ENCODE peak calls at places on chromosome 12, in ten cellular contexts. One of them, this sample, is unnamed.

GRCh38 chr12:101019667-101020066 is 190.4 kb downstream of the SLC5A8 start:
- DNase-seq in stromal cell of bone marrow: no peak
- DNase-seq in NCI-H510A treated with DMSO at 0.1 percent for 48 hours: no peak
- DNase-seq in effector memory CD4-positive, alpha-beta T cell: no peak
- DNase-seq in substantia nigra: no peak
- DNase-seq in glutamatergic neuron: no peak
- DNase-seq in cerebellar nuclear complex: no peak
- DNase-seq in body of pancreas: no peak
- DNase-seq in small intestine: no peak
- DNase-seq in left lobe of liver: no peak
- DNase-seq in this sample: no peak

GRCh38 chr12:76587428-76588178 is 28.0 kb upstream of the OSBPL8 start:
- DNase-seq in effector memory CD4-positive, alpha-beta T cell: no peak
- DNase-seq in substantia nigra: no peak
- DNase-seq in left lobe of liver: no peak
- DNase-seq in small intestine: no peak
- DNase-seq in stromal cell of bone marrow: no peak
- DNase-seq in cerebellar nuclear complex: no peak
- DNase-seq in glutamatergic neuron: no peak
- DNase-seq in NCI-H510A treated with DMSO at 0.1 percent for 48 hours: no peak
- DNase-seq in body of pancreas: no peak
- DNase-seq in this sample: peak; percentile 42

GRCh38 chr12:11981174-11981733 is 89.5 kb upstream of the BCL2L14 start:
- DNase-seq in NCI-H510A treated with DMSO at 0.1 percent for 48 hours: no peak
- DNase-seq in left lobe of liver: no peak
- DNase-seq in effector memory CD4-positive, alpha-beta T cell: peak; percentile 42
- DNase-seq in cerebellar nuclear complex: no peak
- DNase-seq in stromal cell of bone marrow: peak; percentile 45
- DNase-seq in small intestine: no peak
- DNase-seq in glutamatergic neuron: no peak
- DNase-seq in body of pancreas: no peak
- DNase-seq in substantia nigra: no peak
- DNase-seq in this sample: no peak

GRCh38 chr12:101490286-101490920 is 15.3 kb downstream of the SPIC start:
- DNase-seq in effector memory CD4-positive, alpha-beta T cell: no peak
- DNase-seq in small intestine: peak; percentile 77
- DNase-seq in substantia nigra: no peak
- DNase-seq in glutamatergic neuron: no peak
- DNase-seq in left lobe of liver: no peak
- DNase-seq in body of pancreas: peak; percentile 57
- DNase-seq in stromal cell of bone marrow: no peak
- DNase-seq in cerebellar nuclear complex: no peak
- DNase-seq in NCI-H510A treated with DMSO at 0.1 percent for 48 hours: peak; percentile 58
- DNase-seq in this sample: no peak

GRCh38 chr12:5442251-5443006 is 10.5 kb downstream of the NTF3 start:
- DNase-seq in substantia nigra: no peak
- DNase-seq in glutamatergic neuron: no peak
- DNase-seq in effector memory CD4-positive, alpha-beta T cell: no peak
- DNase-seq in cerebellar nuclear complex: no peak
- DNase-seq in left lobe of liver: no peak
- DNase-seq in stromal cell of bone marrow: peak; percentile 38
- DNase-seq in body of pancreas: peak; percentile 32
- DNase-seq in NCI-H510A treated with DMSO at 0.1 percent for 48 hours: peak; percentile 19
- DNase-seq in small intestine: peak; percentile 63
- DNase-seq in this sample: peak; percentile 46

GRCh38 chr12:94534761-94535613 is 75.3 kb upstream of the CEP83 start:
- DNase-seq in cerebellar nuclear complex: no peak
- DNase-seq in NCI-H510A treated with DMSO at 0.1 percent for 48 hours: no peak
- DNase-seq in stromal cell of bone marrow: no peak
- DNase-seq in small intestine: peak; percentile 19
- DNase-seq in substantia nigra: no peak
- DNase-seq in body of pancreas: no peak
- DNase-seq in effector memory CD4-positive, alpha-beta T cell: no peak
- DNase-seq in glutamatergic neuron: peak; percentile 65
- DNase-seq in left lobe of liver: no peak
- DNase-seq in this sample: no peak

GRCh38 chr12:98893126-98893525 is 248.0 kb downstream of the APAF1 start:
- DNase-seq in small intestine: no peak
- DNase-seq in NCI-H510A treated with DMSO at 0.1 percent for 48 hours: peak; percentile 36
- DNase-seq in substantia nigra: no peak
- DNase-seq in body of pancreas: peak; percentile 6
- DNase-seq in effector memory CD4-positive, alpha-beta T cell: no peak
- DNase-seq in cerebellar nuclear complex: no peak
- DNase-seq in left lobe of liver: no peak
- DNase-seq in glutamatergic neuron: no peak
- DNase-seq in stromal cell of bone marrow: no peak
- DNase-seq in this sample: no peak

GRCh38 chr12:59570134-59570533 is 25.7 kb upstream of the SLC16A7 start:
- DNase-seq in body of pancreas: no peak
- DNase-seq in NCI-H510A treated with DMSO at 0.1 percent for 48 hours: no peak
- DNase-seq in effector memory CD4-positive, alpha-beta T cell: no peak
- DNase-seq in left lobe of liver: no peak
- DNase-seq in substantia nigra: no peak
- DNase-seq in stromal cell of bone marrow: no peak
- DNase-seq in small intestine: no peak
- DNase-seq in glutamatergic neuron: no peak
- DNase-seq in cerebellar nuclear complex: no peak
- DNase-seq in this sample: no peak

GRCh38 chr12:129848921-129849320 is 54.9 kb downstream of the TMEM132D start:
- DNase-seq in body of pancreas: no peak
- DNase-seq in glutamatergic neuron: no peak
- DNase-seq in effector memory CD4-positive, alpha-beta T cell: no peak
- DNase-seq in left lobe of liver: no peak
- DNase-seq in small intestine: no peak
- DNase-seq in NCI-H510A treated with DMSO at 0.1 percent for 48 hours: no peak
- DNase-seq in substantia nigra: no peak
- DNase-seq in cerebellar nuclear complex: no peak
- DNase-seq in stromal cell of bone marrow: no peak
- DNase-seq in this sample: no peak

GRCh38 chr12:111405856-111406473 is at the start of gene SH2B3:
- DNase-seq in body of pancreas: no peak
- DNase-seq in glutamatergic neuron: no peak
- DNase-seq in small intestine: no peak
- DNase-seq in effector memory CD4-positive, alpha-beta T cell: no peak
- DNase-seq in cerebellar nuclear complex: no peak
- DNase-seq in left lobe of liver: no peak
- DNase-seq in stromal cell of bone marrow: no peak
- DNase-seq in substantia nigra: no peak
- DNase-seq in NCI-H510A treated with DMSO at 0.1 percent for 48 hours: peak; percentile 51
- DNase-seq in this sample: no peak

GRCh38 chr12:131507881-131508280 is 203.0 kb upstream of the SFSWAP start:
- DNase-seq in NCI-H510A treated with DMSO at 0.1 percent for 48 hours: no peak
- DNase-seq in substantia nigra: no peak
- DNase-seq in effector memory CD4-positive, alpha-beta T cell: no peak
- DNase-seq in body of pancreas: no peak
- DNase-seq in glutamatergic neuron: no peak
- DNase-seq in left lobe of liver: peak; percentile 10
- DNase-seq in stromal cell of bone marrow: no peak
- DNase-seq in cerebellar nuclear complex: no peak
- DNase-seq in small intestine: no peak
- DNase-seq in this sample: no peak

GRCh38 chr12:96908170-96908675 is 1.2 kb downstream of the NEDD1 start:
- DNase-seq in left lobe of liver: no peak
- DNase-seq in substantia nigra: no peak
- DNase-seq in NCI-H510A treated with DMSO at 0.1 percent for 48 hours: peak; percentile 57
- DNase-seq in stromal cell of bone marrow: no peak
- DNase-seq in body of pancreas: no peak
- DNase-seq in cerebellar nuclear complex: no peak
- DNase-seq in small intestine: no peak
- DNase-seq in effector memory CD4-positive, alpha-beta T cell: no peak
- DNase-seq in glutamatergic neuron: no peak
- DNase-seq in this sample: no peak

GRCh38 chr12:113555226-113555625 is 83.6 kb upstream of the LHX5 start:
- DNase-seq in glutamatergic neuron: no peak
- DNase-seq in effector memory CD4-positive, alpha-beta T cell: no peak
- DNase-seq in substantia nigra: no peak
- DNase-seq in stromal cell of bone marrow: no peak
- DNase-seq in cerebellar nuclear complex: no peak
- DNase-seq in left lobe of liver: no peak
- DNase-seq in small intestine: no peak
- DNase-seq in body of pancreas: no peak
- DNase-seq in NCI-H510A treated with DMSO at 0.1 percent for 48 hours: no peak
- DNase-seq in this sample: no peak

GRCh38 chr12:57754411-57755193 is at the start of gene MARCHF9:
- DNase-seq in body of pancreas: peak; percentile 84
- DNase-seq in cerebellar nuclear complex: peak; percentile 30
- DNase-seq in left lobe of liver: no peak
- DNase-seq in small intestine: peak; percentile 88
- DNase-seq in stromal cell of bone marrow: no peak
- DNase-seq in glutamatergic neuron: peak; percentile 64
- DNase-seq in NCI-H510A treated with DMSO at 0.1 percent for 48 hours: peak; percentile 97
- DNase-seq in effector memory CD4-positive, alpha-beta T cell: peak; percentile 84
- DNase-seq in substantia nigra: peak; percentile 16
- DNase-seq in this sample: no peak

GRCh38 chr12:501722-502447 is 42.1 kb downstream of the B4GALNT3 start:
- DNase-seq in cerebellar nuclear complex: no peak
- DNase-seq in small intestine: no peak
- DNase-seq in NCI-H510A treated with DMSO at 0.1 percent for 48 hours: peak; percentile 31
- DNase-seq in substantia nigra: no peak
- DNase-seq in effector memory CD4-positive, alpha-beta T cell: no peak
- DNase-seq in glutamatergic neuron: no peak
- DNase-seq in body of pancreas: peak; percentile 51
- DNase-seq in left lobe of liver: no peak
- DNase-seq in stromal cell of bone marrow: no peak
- DNase-seq in this sample: no peak

GRCh38 chr12:28340261-28340660 is 150.0 kb downstream of the CCDC91 start:
- DNase-seq in stromal cell of bone marrow: peak; percentile 6
- DNase-seq in small intestine: no peak
- DNase-seq in effector memory CD4-positive, alpha-beta T cell: no peak
- DNase-seq in left lobe of liver: no peak
- DNase-seq in body of pancreas: no peak
- DNase-seq in NCI-H510A treated with DMSO at 0.1 percent for 48 hours: no peak
- DNase-seq in glutamatergic neuron: no peak
- DNase-seq in cerebellar nuclear complex: no peak
- DNase-seq in substantia nigra: no peak
- DNase-seq in this sample: no peak

GRCh38 chr12:105574056-105574715 is 243.7 kb downstream of the C12orf75 start:
- DNase-seq in body of pancreas: no peak
- DNase-seq in NCI-H510A treated with DMSO at 0.1 percent for 48 hours: no peak
- DNase-seq in glutamatergic neuron: no peak
- DNase-seq in stromal cell of bone marrow: no peak
- DNase-seq in cerebellar nuclear complex: no peak
- DNase-seq in substantia nigra: no peak
- DNase-seq in small intestine: no peak
- DNase-seq in left lobe of liver: no peak
- DNase-seq in effector memory CD4-positive, alpha-beta T cell: no peak
- DNase-seq in this sample: no peak

GRCh38 chr12:117774986-117775775 is 193.6 kb downstream of the KSR2 start:
- DNase-seq in stromal cell of bone marrow: no peak
- DNase-seq in substantia nigra: no peak
- DNase-seq in glutamatergic neuron: no peak
- DNase-seq in body of pancreas: no peak
- DNase-seq in left lobe of liver: no peak
- DNase-seq in effector memory CD4-positive, alpha-beta T cell: no peak
- DNase-seq in cerebellar nuclear complex: no peak
- DNase-seq in NCI-H510A treated with DMSO at 0.1 percent for 48 hours: peak; percentile 16
- DNase-seq in small intestine: no peak
- DNase-seq in this sample: peak; percentile 16

GRCh38 chr12:22738945-22739344 is 114.0 kb downstream of the ETNK1 start:
- DNase-seq in small intestine: no peak
- DNase-seq in stromal cell of bone marrow: peak; percentile 49
- DNase-seq in cerebellar nuclear complex: no peak
- DNase-seq in substantia nigra: no peak
- DNase-seq in glutamatergic neuron: no peak
- DNase-seq in effector memory CD4-positive, alpha-beta T cell: no peak
- DNase-seq in left lobe of liver: no peak
- DNase-seq in body of pancreas: no peak
- DNase-seq in NCI-H510A treated with DMSO at 0.1 percent for 48 hours: no peak
- DNase-seq in this sample: no peak

GRCh38 chr12:132907216-132907615 is 19.8 kb upstream of the CHFR start:
- DNase-seq in effector memory CD4-positive, alpha-beta T cell: no peak
- DNase-seq in substantia nigra: no peak
- DNase-seq in body of pancreas: no peak
- DNase-seq in left lobe of liver: peak; percentile 12
- DNase-seq in cerebellar nuclear complex: no peak
- DNase-seq in small intestine: no peak
- DNase-seq in NCI-H510A treated with DMSO at 0.1 percent for 48 hours: no peak
- DNase-seq in glutamatergic neuron: no peak
- DNase-seq in stromal cell of bone marrow: no peak
- DNase-seq in this sample: no peak

GRCh38 chr12:56581418-56582145 is 48.5 kb downstream of the BAZ2A start:
- DNase-seq in small intestine: no peak
- DNase-seq in left lobe of liver: no peak
- DNase-seq in substantia nigra: no peak
- DNase-seq in stromal cell of bone marrow: no peak
- DNase-seq in NCI-H510A treated with DMSO at 0.1 percent for 48 hours: no peak
- DNase-seq in effector memory CD4-positive, alpha-beta T cell: no peak
- DNase-seq in body of pancreas: no peak
- DNase-seq in cerebellar nuclear complex: no peak
- DNase-seq in glutamatergic neuron: no peak
- DNase-seq in this sample: no peak

GRCh38 chr12:7032990-7033389 is 14.7 kb upstream of the LPCAT3 start:
- DNase-seq in effector memory CD4-positive, alpha-beta T cell: no peak
- DNase-seq in small intestine: no peak
- DNase-seq in left lobe of liver: no peak
- DNase-seq in cerebellar nuclear complex: no peak
- DNase-seq in stromal cell of bone marrow: no peak
- DNase-seq in body of pancreas: no peak
- DNase-seq in NCI-H510A treated with DMSO at 0.1 percent for 48 hours: no peak
- DNase-seq in glutamatergic neuron: no peak
- DNase-seq in substantia nigra: no peak
- DNase-seq in this sample: no peak

GRCh38 chr12:126233625-126234024 is 1168.4 kb downstream of the AACS start:
- DNase-seq in small intestine: no peak
- DNase-seq in body of pancreas: no peak
- DNase-seq in cerebellar nuclear complex: no peak
- DNase-seq in substantia nigra: no peak
- DNase-seq in stromal cell of bone marrow: no peak
- DNase-seq in effector memory CD4-positive, alpha-beta T cell: no peak
- DNase-seq in left lobe of liver: no peak
- DNase-seq in NCI-H510A treated with DMSO at 0.1 percent for 48 hours: no peak
- DNase-seq in glutamatergic neuron: no peak
- DNase-seq in this sample: no peak

GRCh38 chr12:105554223-105554678 is 223.8 kb downstream of the C12orf75 start:
- DNase-seq in NCI-H510A treated with DMSO at 0.1 percent for 48 hours: no peak
- DNase-seq in substantia nigra: no peak
- DNase-seq in body of pancreas: no peak
- DNase-seq in cerebellar nuclear complex: no peak
- DNase-seq in small intestine: no peak
- DNase-seq in stromal cell of bone marrow: no peak
- DNase-seq in left lobe of liver: no peak
- DNase-seq in effector memory CD4-positive, alpha-beta T cell: no peak
- DNase-seq in glutamatergic neuron: no peak
- DNase-seq in this sample: no peak

GRCh38 chr12:101074940-101075680 is 134.9 kb downstream of the SLC5A8 start:
- DNase-seq in glutamatergic neuron: no peak
- DNase-seq in body of pancreas: no peak
- DNase-seq in effector memory CD4-positive, alpha-beta T cell: no peak
- DNase-seq in cerebellar nuclear complex: no peak
- DNase-seq in left lobe of liver: no peak
- DNase-seq in stromal cell of bone marrow: no peak
- DNase-seq in NCI-H510A treated with DMSO at 0.1 percent for 48 hours: no peak
- DNase-seq in small intestine: no peak
- DNase-seq in substantia nigra: no peak
- DNase-seq in this sample: no peak

GRCh38 chr12:93167841-93168492 is 209.8 kb upstream of the NUDT4 start:
- DNase-seq in substantia nigra: no peak
- DNase-seq in body of pancreas: peak; percentile 24
- DNase-seq in glutamatergic neuron: no peak
- DNase-seq in effector memory CD4-positive, alpha-beta T cell: no peak
- DNase-seq in small intestine: peak; percentile 25
- DNase-seq in left lobe of liver: no peak
- DNase-seq in stromal cell of bone marrow: no peak
- DNase-seq in NCI-H510A treated with DMSO at 0.1 percent for 48 hours: no peak
- DNase-seq in cerebellar nuclear complex: no peak
- DNase-seq in this sample: no peak

GRCh38 chr12:13587721-13588389 is 391.3 kb downstream of the EMP1 start:
- DNase-seq in stromal cell of bone marrow: no peak
- DNase-seq in glutamatergic neuron: no peak
- DNase-seq in effector memory CD4-positive, alpha-beta T cell: no peak
- DNase-seq in substantia nigra: no peak
- DNase-seq in NCI-H510A treated with DMSO at 0.1 percent for 48 hours: no peak
- DNase-seq in cerebellar nuclear complex: no peak
- DNase-seq in left lobe of liver: no peak
- DNase-seq in small intestine: no peak
- DNase-seq in body of pancreas: no peak
- DNase-seq in this sample: no peak

GRCh38 chr12:75935544-75936242 is 95.9 kb downstream of the PHLDA1 start:
- DNase-seq in NCI-H510A treated with DMSO at 0.1 percent for 48 hours: no peak
- DNase-seq in cerebellar nuclear complex: no peak
- DNase-seq in body of pancreas: no peak
- DNase-seq in substantia nigra: no peak
- DNase-seq in glutamatergic neuron: no peak
- DNase-seq in small intestine: no peak
- DNase-seq in stromal cell of bone marrow: no peak
- DNase-seq in left lobe of liver: no peak
- DNase-seq in effector memory CD4-positive, alpha-beta T cell: no peak
- DNase-seq in this sample: no peak